ENCODE peak calls at places on chromosome 6, in ten cellular contexts. N, M, J, L, X, C, A, T, G and V are unnamed samples. For H3K36me3 and H3K27me3, the result is how much of the 10 kb centered on the place peaks cover.

GRCh38 chr6:43937236-43938177 is 167.5 kb downstream of the VEGFA start:
- DNase-seq in L (no peak), A (peak), N (peak), J (no peak), T (peak), X (no peak), M (no peak), C (no peak), G (no peak), V (no peak)

GRCh38 chr6:28896505-28897392 is 27.0 kb downstream of the TRIM27 start:
- DNase-seq in M (peak), C (no peak), A (peak), N (peak), T (peak), J (peak), G (peak), L (peak), X (peak), V (peak)

GRCh38 chr6:76694779-76695178 is 622.3 kb upstream of the IMPG1 start:
- DNase-seq in C (no peak), X (no peak), A (no peak), T (no peak), L (no peak), N (no peak), G (no peak), M (no peak), J (no peak), V (no peak)

GRCh38 chr6:84556541-84557335 is 207.7 kb downstream of the TBX18 start:
- DNase-seq in X (no peak), N (no peak), M (no peak), L (no peak), T (no peak), A (no peak), G (no peak), C (no peak), J (no peak), V (no peak)

GRCh38 chr6:65671922-65672321 is 35.1 kb downstream of the EYS start:
- DNase-seq in T (no peak), X (no peak), G (no peak), N (no peak), C (no peak), L (no peak), J (no peak), M (no peak), A (no peak), V (no peak)

GRCh38 chr6:85078071-85078470 is 313.7 kb upstream of the TBX18 start:
- DNase-seq in L (no peak), A (no peak), G (no peak), T (no peak), J (peak), M (no peak), X (no peak), N (no peak), C (no peak), V (peak)

GRCh38 chr6:158839796-158840195 is 20.6 kb upstream of the EZR start:
- DNase-seq in T (no peak), L (no peak), N (no peak), J (no peak), M (no peak), C (no peak), G (no peak), A (no peak), X (no peak), V (no peak)

GRCh38 chr6:125154184-125155135 is 887 bp downstream of the TPD52L1 start:
- DNase-seq in G (peak), M (peak), N (peak), J (no peak), A (peak), C (no peak), T (peak), L (peak), X (peak), V (no peak)

GRCh38 chr6:130010387-130010786 is 8.0 kb upstream of the L3MBTL3 start:
- DNase-seq in C (no peak), J (no peak), N (no peak), G (no peak), L (no peak), X (no peak), M (no peak), A (no peak), T (no peak), V (no peak)

GRCh38 chr6:25173951-25174474 is 105.2 kb upstream of the CARMIL1 start:
- DNase-seq in C (no peak), J (peak), N (no peak), G (no peak), M (no peak), L (no peak), T (peak), A (no peak), X (no peak), V (peak)

GRCh38 chr6:35146453-35146852 is 5.3 kb upstream of the TCP11 start:
- DNase-seq in N (peak), G (peak), C (no peak), A (no peak), T (no peak), X (peak), L (peak), J (peak), M (peak), V (peak)

GRCh38 chr6:125947581-125947980 is 9.0 kb upstream of the HINT3 start:
- DNase-seq in J (peak), X (no peak), C (no peak), L (no peak), M (no peak), G (no peak), T (peak), A (no peak), N (peak), V (peak)

GRCh38 chr6:100665041-100665380 is 200.3 kb upstream of the SIM1 start:
- DNase-seq in M (peak), A (no peak), G (no peak), J (no peak), L (no peak), N (no peak), T (no peak), X (no peak), C (peak), V (no peak)

GRCh38 chr6:44285552-44286284 is 15.5 kb downstream of the TMEM151B start:
- DNase-seq in X (no peak), L (peak), M (peak), C (no peak), A (no peak), T (no peak), N (no peak), J (peak), G (no peak), V (no peak)

GRCh38 chr6:35723587-35723986 is 13.2 kb upstream of the ARMC12 start:
- DNase-seq in A (no peak), J (no peak), T (no peak), N (no peak), M (no peak), L (no peak), G (no peak), X (no peak), C (no peak), V (no peak)

GRCh38 chr6:149889321-149889720 is 8.6 kb downstream of the RAET1E start:
- DNase-seq in N (no peak), J (no peak), M (no peak), L (no peak), X (no peak), T (no peak), C (no peak), A (no peak), G (peak), V (no peak)

GRCh38 chr6:131641554-131641953 is 4.5 kb downstream of the ENPP3 start:
- DNase-seq in T (no peak), N (no peak), M (no peak), A (no peak), C (no peak), G (no peak), X (no peak), J (no peak), L (no peak), V (no peak)

GRCh38 chr6:49052901-49053300 is 410.2 kb downstream of the MMUT start:
- DNase-seq in G (no peak), X (no peak), J (no peak), C (no peak), L (no peak), N (no peak), T (no peak), M (no peak), A (no peak), V (no peak)

GRCh38 chr6:3457710-3458605 is 1.1 kb upstream of the SLC22A23 start:
- DNase-seq in T (peak), L (peak), M (peak), J (no peak), A (peak), C (no peak), N (peak), X (no peak), G (peak), V (no peak)

GRCh38 chr6:50927816-50928215 is 109.1 kb downstream of the TFAP2B start:
- DNase-seq in M (no peak), T (no peak), X (no peak), A (no peak), C (no peak), G (no peak), J (peak), N (no peak), L (no peak), V (no peak)

GRCh38 chr6:10403385-10404106 is 11.3 kb downstream of the TFAP2A start:
- DNase-seq in L (no peak), X (no peak), T (no peak), N (no peak), M (no peak), G (no peak), A (no peak), J (peak), C (no peak), V (peak)

GRCh38 chr6:35086636-35087360 is 54.3 kb downstream of the TCP11 start:
- DNase-seq in C (no peak), M (no peak), A (no peak), J (no peak), L (peak), T (no peak), N (no peak), X (no peak), G (no peak), V (no peak)

GRCh38 chr6:142152731-142153130 is 5.7 kb downstream of the VTA1 start:
- DNase-seq in J (peak), N (no peak), X (no peak), M (no peak), L (no peak), C (no peak), A (no peak), G (no peak), T (no peak), V (peak)

GRCh38 chr6:26392932-26393636 is 9.0 kb upstream of the BTN3A1 start:
- DNase-seq in A (no peak), M (no peak), G (no peak), L (no peak), J (no peak), T (no peak), C (no peak), X (no peak), N (peak), V (no peak)

GRCh38 chr6:15662246-15663056 is at the start of gene DTNBP1:
- DNase-seq in X (no peak), M (peak), T (peak), G (peak), L (peak), C (peak), A (peak), N (peak), J (peak), V (peak)

GRCh38 chr6:129402244-129402643 is 307.7 kb downstream of the ARHGAP18 start:
- DNase-seq in L (no peak), G (no peak), X (no peak), N (no peak), J (no peak), M (no peak), A (no peak), C (no peak), T (no peak), V (peak)

GRCh38 chr6:135722679-135723078 is 128.8 kb upstream of the PDE7B start:
- DNase-seq in C (no peak), N (no peak), A (no peak), G (no peak), J (peak), L (no peak), X (no peak), T (no peak), M (no peak), V (peak)

GRCh38 chr6:167760979-167761793 is 65.5 kb upstream of the AFDN start:
- DNase-seq in L (no peak), N (peak), A (no peak), G (no peak), M (no peak), J (peak), C (no peak), T (peak), X (no peak), V (peak)

GRCh38 chr6:24205020-24205492 is 79.0 kb downstream of the NRSN1 start:
- DNase-seq in C (peak), N (no peak), J (peak), L (peak), M (peak), T (no peak), G (no peak), X (no peak), A (no peak), V (no peak)

DNA sequence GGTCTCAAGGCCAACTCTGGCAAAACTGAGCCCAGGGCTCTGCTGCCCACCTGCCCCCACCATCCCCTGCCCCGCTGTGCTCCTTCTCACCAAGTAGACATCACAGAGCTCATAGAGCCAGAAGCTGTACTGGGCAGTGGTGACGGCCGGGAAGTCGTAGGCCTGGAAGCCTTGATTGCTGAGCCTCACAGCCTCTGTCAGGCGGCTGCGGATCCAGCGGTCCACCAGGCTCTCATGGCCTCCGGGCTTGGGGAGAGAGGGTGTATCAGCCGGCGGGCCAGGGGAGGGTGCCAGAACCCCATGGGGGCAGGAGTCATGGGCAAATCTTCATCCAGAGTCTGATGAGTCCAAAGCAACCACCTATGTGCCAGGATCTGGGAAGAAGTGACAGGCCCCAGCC is 2.8 kb upstream of the VWA7 start:
- DNase-seq in C (no peak), T (no peak), N (no peak), M (no peak), G (no peak), A (no peak), L (no peak), X (no peak), J (no peak), V (no peak)
- H3K36me3 ChIP-seq in C (under half), T (under half), N (half or more), M (under half), G (half or more), A (half or more), L (under half), X (half or more), J (half or more), V (under half)

GRCh38 chr6:33914519-33915120 is 110.8 kb upstream of the MLN start:
- DNase-seq in X (no peak), A (no peak), N (no peak), M (no peak), G (no peak), C (no peak), L (no peak), J (no peak), T (no peak), V (no peak)
- H3K27me3 ChIP-seq in X (under half), A (under half), N (under half), M (under half), G (under half), C (under half), L (under half), J (under half), T (under half), V (under half)

DNA sequence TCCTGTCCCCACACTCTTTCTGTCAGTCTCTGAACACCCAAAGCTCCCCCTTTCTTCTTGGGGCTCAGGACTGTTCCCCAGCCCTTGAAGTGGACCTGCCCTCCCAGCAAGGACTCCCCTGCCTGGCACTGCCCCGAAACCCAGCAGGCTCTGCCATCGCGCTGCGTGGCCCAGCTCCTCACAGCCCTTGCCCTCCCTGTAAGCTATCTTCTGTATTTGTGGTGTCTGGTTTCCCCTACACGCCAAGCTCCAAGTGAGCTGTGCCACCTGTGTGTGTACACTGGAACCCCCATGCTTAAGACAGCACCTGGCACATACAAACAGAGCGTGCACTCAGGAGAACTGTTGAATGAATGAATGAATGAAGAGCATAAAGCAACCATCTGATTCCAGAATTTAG is 57.7 kb downstream of the TMEM242 start:
- DNase-seq in J (no peak), L (no peak), T (no peak), A (no peak), C (no peak), M (no peak), G (no peak), X (no peak), N (no peak), V (no peak)
- H3K36me3 ChIP-seq in J (under half), L (under half), T (under half), A (under half), C (under half), M (under half), G (under half), X (under half), N (under half), V (under half)

DNA sequence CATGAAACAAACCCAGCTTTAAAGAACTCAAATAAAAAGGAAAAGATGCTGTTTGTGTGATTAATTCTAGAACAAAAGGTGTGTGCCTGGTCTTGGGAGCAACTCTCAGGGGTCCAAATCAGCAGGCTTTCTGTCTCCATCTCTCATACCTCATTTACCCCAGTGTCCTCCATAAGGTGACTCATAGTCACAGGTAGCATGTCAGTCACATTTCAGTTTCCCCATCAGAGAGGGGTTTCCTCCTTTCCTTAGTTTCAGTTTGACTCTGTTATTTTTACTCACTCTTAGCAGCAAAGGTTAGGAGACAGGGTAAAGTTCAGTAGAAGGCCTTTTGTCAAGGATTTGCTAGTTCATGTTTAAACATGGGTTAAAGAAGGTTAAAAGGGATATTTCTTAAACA is 46.2 kb downstream of the OGFRL1 start:
- DNase-seq in G (no peak), C (no peak), M (no peak), A (no peak), X (no peak), T (no peak), J (no peak), N (no peak), L (no peak), V (no peak)
- H3K27me3 ChIP-seq in G (under half), C (under half), M (under half), A (under half), X (under half), T (under half), J (under half), N (under half), L (under half), V (under half)

DNA sequence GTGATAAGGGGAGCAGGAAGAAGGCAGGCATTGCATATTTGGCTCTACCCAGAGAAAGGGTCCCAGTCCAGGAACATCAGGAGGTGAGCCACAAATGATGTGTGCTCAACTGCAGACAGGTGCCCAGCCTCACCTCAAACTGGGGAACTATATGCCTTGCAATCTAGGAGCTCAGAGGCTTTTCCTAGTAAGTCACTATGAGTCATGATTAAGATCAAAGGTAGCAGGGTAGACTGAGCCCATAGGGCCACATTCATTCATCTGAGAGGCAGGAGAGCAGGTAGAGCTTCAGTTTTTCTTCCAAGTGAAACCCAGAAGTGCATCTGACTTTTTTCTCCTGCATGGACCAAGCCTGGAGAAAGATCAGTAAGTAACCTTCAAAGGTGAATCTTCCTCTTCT is 31.3 kb downstream of the MARCKS start:
- DNase-seq in G (no peak), L (no peak), X (no peak), A (no peak), T (no peak), M (no peak), C (no peak), J (no peak), N (no peak), V (no peak)
- H3K36me3 ChIP-seq in G (under half), L (under half), X (under half), A (under half), T (under half), M (under half), C (under half), J (under half), N (under half), V (under half)